ENCODE peak calls at places on chromosomes 4 and X, in eight cellular contexts. D is GM12878; M is aorta; L is GM06990; Y is CD8-positive, alpha-beta memory T cell; Z is NCI-H2029 treated with DMSO at 0.1 percent for 48 hours; S is caudate nucleus; O is mesothelial cell of epicardium. U is an unnamed sample.

GRCh38 chrX:119503484-119503861 is 35.2 kb downstream of the SLC25A5 start:
- DNase-seq in Y (no peak), Z (peak), L (no peak), M (peak), S (no peak), D (no peak), O (no peak), U (no peak)

GRCh38 chr4:62709618-62710252 is 1509.6 kb downstream of the ADGRL3 start:
- DNase-seq in M (no peak), L (no peak), D (no peak), Y (no peak), O (no peak), S (no peak), Z (peak), U (no peak)

GRCh38 chr4:109044446-109044845 is 258.0 kb downstream of the COL25A1 start:
- DNase-seq in Y (no peak), S (no peak), D (no peak), Z (no peak), L (no peak), M (no peak), O (no peak), U (no peak)

GRCh38 chr4:23084559-23085248 is 392.0 kb downstream of the GBA3 start:
- DNase-seq in M (no peak), Z (no peak), S (no peak), Y (no peak), D (no peak), O (no peak), L (no peak), U (no peak)

GRCh38 chrX:154019633-154020499 is at the start of gene IRAK1:
- DNase-seq in S (no peak), O (no peak), Y (peak), D (no peak), Z (no peak), M (peak), L (peak), U (no peak)

GRCh38 chrX:17164079-17164478 is 210.9 kb upstream of the NHS start:
- DNase-seq in L (no peak), M (no peak), Z (no peak), D (no peak), S (no peak), Y (no peak), O (no peak), U (no peak)

GRCh38 chrX:145919400-145919799 is 101.8 kb downstream of the SLITRK2 start:
- DNase-seq in O (no peak), D (no peak), L (no peak), Y (no peak), Z (no peak), M (no peak), S (no peak), U (no peak)

GRCh38 chrX:131975851-131976250 is 47.3 kb upstream of the STK26 start:
- DNase-seq in O (no peak), D (no peak), L (no peak), Y (no peak), M (no peak), Z (no peak), S (no peak), U (no peak)

GRCh38 chr4:106369456-106370060 is 980 bp upstream of the GIMD1 start:
- DNase-seq in S (peak), D (peak), O (no peak), Y (no peak), M (no peak), L (no peak), Z (no peak), U (peak)

U was measured in GM12864.